ENCODE peak calls at places on chromosome 20, in seven cellular contexts. R is IMR-90, Z is neuronal stem cell, W is H1, J is mesenchymal stem cell, F is mesendoderm, E is trophoblast cell. G is an unnamed sample.
A peak's percentile ranks its signal among the peaks of the same experiment; 100 is the strongest.

GRCh38 chr20:64093013-64093503 is 8.9 kb upstream of the LKAAEAR1 start:
- DNase-seq in Z (no peak), W (no peak), E (no peak), F (peak; percentile 33), J (no peak), R (no peak), G (peak; percentile 48)

GRCh38 chr20:59351148-59352040 is 51.0 kb downstream of the EDN3 start:
- DNase-seq in F (no peak), E (no peak), W (no peak), R (no peak), J (no peak), Z (no peak), G (no peak)

GRCh38 chr20:47981242-47981641 is 196.0 kb upstream of the SULF2 start:
- DNase-seq in W (no peak), E (no peak), J (no peak), R (no peak), F (no peak), Z (no peak), G (no peak)

GRCh38 chr20:18722381-18722780 is 91.2 kb upstream of the SCP2D1 start:
- DNase-seq in W (no peak), R (peak; percentile 13), E (no peak), J (no peak), Z (no peak), F (no peak), G (no peak)

GRCh38 chr20:1309439-1309847 is 19.5 kb downstream of the SDCBP2 start:
- DNase-seq in R (no peak), F (peak; percentile 37), W (peak; percentile 65), E (no peak), Z (no peak), J (no peak), G (peak; percentile 50)

GRCh38 chr20:44788706-44789456 is 21.5 kb downstream of the RIMS4 start:
- DNase-seq in E (no peak), W (no peak), F (no peak), R (no peak), J (no peak), Z (no peak), G (no peak)

GRCh38 chr20:44075191-44075949 is 111.6 kb downstream of the JPH2 start:
- DNase-seq in W (peak; percentile 37), R (no peak), J (no peak), E (no peak), F (no peak), Z (no peak), G (no peak)

GRCh38 chr20:1302578-1303541 is 26.1 kb downstream of the SDCBP2 start:
- DNase-seq in J (no peak), Z (no peak), R (no peak), F (no peak), E (no peak), W (no peak), G (no peak)

GRCh38 chr20:58514321-58515239 is 619 bp downstream of the APCDD1L start:
- DNase-seq in Z (peak; percentile 20), J (peak; percentile 5), R (peak; percentile 19), W (peak; percentile 75), E (no peak), F (peak; percentile 35), G (peak; percentile 68)

GRCh38 chr20:51383891-51384510 is 158.5 kb downstream of the NFATC2 start:
- DNase-seq in Z (no peak), E (no peak), R (no peak), J (no peak), W (no peak), F (no peak), G (no peak)

GRCh38 chr20:17225891-17226409 is 890 bp upstream of the PCSK2 start:
- DNase-seq in W (peak; percentile 56), J (no peak), Z (no peak), E (no peak), F (peak; percentile 24), R (no peak), G (peak; percentile 45)

GRCh38 chr20:58399926-58400325 is 10.9 kb downstream of the VAPB start:
- DNase-seq in W (no peak), J (no peak), E (no peak), R (no peak), F (no peak), Z (no peak), G (peak; percentile 36)

GRCh38 chr20:45051497-45052060 is 49.3 kb downstream of the KCNS1 start:
- DNase-seq in F (no peak), R (no peak), W (no peak), J (no peak), Z (no peak), E (no peak), G (no peak)

GRCh38 chr20:43655937-43656336 is 11.0 kb upstream of the MYBL2 start:
- DNase-seq in E (no peak), R (no peak), F (no peak), J (no peak), W (no peak), Z (no peak), G (no peak)

GRCh38 chr20:23782366-23782983 is 31.7 kb upstream of the CST1 start:
- DNase-seq in J (peak; percentile 33), F (peak; percentile 78), Z (no peak), E (no peak), W (peak; percentile 83), R (peak; percentile 2), G (peak; percentile 73)

DNA sequence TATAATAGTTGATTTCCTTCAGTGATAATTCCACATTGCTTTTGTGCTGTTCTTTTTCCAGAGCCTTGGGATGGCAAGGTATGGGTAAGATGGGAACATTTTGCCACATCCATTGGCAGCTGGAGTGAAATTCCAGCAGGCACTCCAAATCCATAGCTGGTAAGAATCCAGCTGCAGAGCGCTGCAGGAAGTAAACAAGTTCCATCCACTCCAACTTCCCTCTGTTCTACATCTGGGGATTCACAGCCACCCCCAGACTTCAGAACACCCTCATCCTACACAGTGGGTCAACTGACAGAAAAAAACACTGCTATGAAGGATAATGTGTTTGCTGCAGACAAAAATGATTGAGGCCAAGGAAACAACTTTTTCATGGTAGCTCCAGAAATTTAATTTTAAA is 747.8 kb downstream of the MAFB start:
- DNase-seq in W (no peak), Z (no peak), E (no peak), R (no peak), F (no peak), J (no peak), G (no peak)
- H3K23ac ChIP-seq in W (no peak overlapping the region), Z (no peak overlapping the region), E (no peak overlapping the region), R (no peak overlapping the region), F (no peak overlapping the region), J (no peak overlapping the region), G (no peak overlapping the region)

DNA sequence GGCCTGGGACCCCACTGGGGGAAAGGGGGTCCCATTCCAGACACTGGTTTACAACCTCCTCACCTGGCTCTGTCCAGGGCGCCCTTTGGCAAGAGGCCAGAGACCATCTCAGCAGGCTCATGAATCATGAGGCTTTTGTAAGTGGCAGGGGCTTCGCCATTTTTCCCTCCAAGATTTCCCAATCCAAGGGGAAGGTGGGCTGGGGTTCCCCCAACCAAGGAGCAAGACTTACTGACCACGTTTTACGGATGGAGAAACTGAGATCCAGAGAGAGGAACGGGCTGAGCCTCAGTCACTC is 124.1 kb upstream of the MAFB start:
- DNase-seq in Z (no peak), J (no peak), F (no peak), W (no peak), R (no peak), E (no peak), G (peak; percentile 12)
- H3K23ac ChIP-seq in Z (no peak overlapping the region), J (no peak overlapping the region), F (no peak overlapping the region), W (no peak overlapping the region), R (no peak overlapping the region), E (no peak overlapping the region), G (no peak overlapping the region)

GRCh38 chr20:62101078-62101477 is 21.2 kb upstream of the LSM14B start:
- DNase-seq in F (no peak), Z (no peak), W (no peak), E (no peak), R (no peak), J (no peak), G (no peak)

GRCh38 chr20:62104791-62105345 is 17.4 kb upstream of the LSM14B start:
- DNase-seq in J (no peak), R (peak; percentile 46), W (no peak), E (no peak), F (no peak), Z (no peak), G (no peak)

GRCh38 chr20:62105592-62105991 is 16.7 kb upstream of the LSM14B start:
- DNase-seq in Z (no peak), F (no peak), J (no peak), E (no peak), R (no peak), W (no peak), G (no peak)

GRCh38 chr20:62104234-62104789 is 18.0 kb upstream of the LSM14B start:
- DNase-seq in R (no peak), E (no peak), J (no peak), Z (no peak), W (no peak), F (no peak), G (no peak)

GRCh38 chr20:62103508-62104233 is 18.6 kb upstream of the LSM14B start:
- DNase-seq in R (no peak), E (no peak), F (no peak), J (no peak), Z (no peak), W (no peak), G (no peak)
- H3K23ac ChIP-seq in R (no peak overlapping the region), E (no peak overlapping the region), F (no peak overlapping the region), J (no peak overlapping the region), Z (no peak overlapping the region), W (no peak overlapping the region), G (no peak overlapping the region)

GRCh38 chr20:21808863-21809664 is 103.6 kb downstream of the PAX1 start:
- DNase-seq in F (peak; percentile 53), W (peak; percentile 97), Z (peak; percentile 55), J (no peak), E (peak; percentile 8), R (no peak), G (peak; percentile 80)
- H3K23ac ChIP-seq in F (no peak overlapping the region), W (no peak overlapping the region), Z (peak overlapping the region; percentile 21), J (no peak overlapping the region), E (no peak overlapping the region), R (no peak overlapping the region), G (no peak overlapping the region)

DNA sequence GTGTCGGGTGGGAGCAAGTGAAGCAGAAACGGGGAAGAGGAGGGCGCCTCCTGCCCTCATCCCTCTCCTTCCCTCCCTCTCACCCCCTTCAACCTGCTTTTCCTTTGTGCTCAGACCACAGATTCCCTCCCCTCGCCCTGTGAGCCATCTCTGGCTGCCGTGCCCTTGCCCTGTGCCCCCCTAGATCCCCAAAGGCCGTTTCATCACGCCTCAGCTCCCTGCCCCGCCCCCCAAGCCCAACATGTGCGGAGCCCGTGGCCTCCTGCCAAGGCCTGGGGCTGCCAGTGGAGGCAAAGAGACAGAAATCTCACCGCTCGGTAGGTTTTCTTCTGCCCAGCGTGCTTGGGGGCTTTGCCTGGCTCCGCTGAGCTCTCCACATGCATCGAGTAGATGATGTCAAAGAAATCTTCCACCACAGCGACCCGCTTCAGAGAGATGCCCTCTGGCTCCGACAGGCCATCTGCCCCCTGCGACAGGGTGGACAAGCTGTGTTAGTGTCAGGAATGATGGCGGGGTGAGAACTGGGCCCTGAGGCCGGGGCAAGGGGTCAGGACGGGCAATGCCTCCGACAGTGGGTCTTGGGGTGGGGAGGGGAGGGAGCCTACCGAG is 57.6 kb downstream of the NOL4L start:
- DNase-seq in E (no peak), R (no peak), F (no peak), W (no peak), Z (no peak), J (no peak), G (no peak)
- H3K23ac ChIP-seq in E (no peak overlapping the region), R (no peak overlapping the region), F (no peak overlapping the region), W (no peak overlapping the region), Z (peak overlapping the region; percentile 44), J (peak overlapping the region; percentile 29), G (no peak overlapping the region)

GRCh38 chr20:49717693-49718092 is 4.0 kb upstream of the B4GALT5 start:
- DNase-seq in F (peak; percentile 25), Z (no peak), E (peak; percentile 86), J (no peak), W (no peak), R (peak; percentile 7), G (no peak)
- H3K23ac ChIP-seq in F (no peak overlapping the region), Z (no peak overlapping the region), E (no peak overlapping the region), J (no peak overlapping the region), W (no peak overlapping the region), R (no peak overlapping the region), G (no peak overlapping the region)